ENCODE peak calls at places on chromosomes 11 and 22, in five cellular contexts. L, E, K, Z and M are unnamed samples.

GRCh38 chr11:95415837-95416288 is 184.9 kb upstream of the SESN3 start:
- DNase-seq in Z (no peak), K (no peak), L (no peak), E (no peak), M (no peak)

GRCh38 chr11:61817471-61818202 is 834 bp upstream of the FADS1 start:
- DNase-seq in L (no peak), K (no peak), Z (no peak), E (no peak), M (no peak)

GRCh38 chr11:27150098-27150497 is 109.5 kb downstream of the BBOX1 start:
- DNase-seq in L (no peak), Z (no peak), K (no peak), E (no peak), M (no peak)

GRCh38 chr11:67354314-67355022 is 1.1 kb upstream of the POLD4 start:
- DNase-seq in E (peak), L (no peak), Z (no peak), K (peak), M (peak)

GRCh38 chr11:2529173-2529572 is 84.4 kb downstream of the KCNQ1 start:
- DNase-seq in K (no peak), E (no peak), Z (no peak), L (no peak), M (peak)

GRCh38 chr11:64849600-64850356 is 5.3 kb upstream of the CDC42BPG start:
- DNase-seq in E (no peak), L (no peak), Z (no peak), K (no peak), M (no peak)

GRCh38 chr11:11284481-11284880 is 68.6 kb downstream of the CSNK2A3 start:
- DNase-seq in L (no peak), K (no peak), E (no peak), Z (no peak), M (no peak)

GRCh38 chr11:76318744-76319384 is 62.1 kb downstream of the THAP12 start:
- DNase-seq in K (peak), L (peak), Z (peak), E (peak), M (peak)

GRCh38 chr11:69155302-69156198 is at the start of gene SMIM38:
- DNase-seq in L (peak), Z (no peak), E (no peak), K (no peak), M (no peak)

GRCh38 chr11:73647459-73648100 is 1.2 kb downstream of the PLEKHB1 start:
- DNase-seq in Z (peak), E (peak), K (no peak), L (peak), M (peak)

GRCh38 chr11:134449713-134450112 is 37.7 kb upstream of the B3GAT1 start:
- DNase-seq in L (no peak), E (no peak), Z (no peak), K (no peak), M (no peak)

GRCh38 chr11:372809-373715 is 3.8 kb downstream of the B4GALNT4 start:
- DNase-seq in E (no peak), K (no peak), Z (no peak), L (no peak), M (no peak)

GRCh38 chr11:117839936-117840813 is 15.6 kb upstream of the FXYD2 start:
- DNase-seq in L (no peak), K (no peak), E (no peak), Z (no peak), M (no peak)

GRCh38 chr22:39496131-39496838 is 5.8 kb upstream of the MIEF1 start:
- DNase-seq in Z (no peak), K (peak), E (peak), L (peak), M (peak)

GRCh38 chr11:128504489-128504888 is 82.9 kb downstream of the ETS1 start:
- DNase-seq in L (no peak), E (no peak), K (no peak), Z (no peak), M (no peak)

GRCh38 chr22:41445171-41446056 is 1.2 kb downstream of the TOB2 start:
- DNase-seq in E (peak), Z (no peak), K (no peak), L (no peak), M (peak)

GRCh38 chr11:82865841-82866240 is 34.4 kb downstream of the PRCP start:
- DNase-seq in E (no peak), Z (no peak), L (no peak), K (no peak), M (no peak)

GRCh38 chr11:69569306-69570200 is 71.4 kb upstream of the CCND1 start:
- DNase-seq in L (no peak), E (no peak), Z (no peak), K (no peak), M (no peak)

GRCh38 chr11:80967649-80968048 is 1526.8 kb upstream of the TENM4 start:
- DNase-seq in Z (no peak), L (no peak), E (no peak), K (no peak), M (no peak)

GRCh38 chr22:36136988-36137387 is 23.6 kb downstream of the APOL3 start:
- DNase-seq in K (peak), Z (no peak), L (no peak), E (no peak), M (no peak)

GRCh38 chr11:69573751-69574382 is 67.1 kb upstream of the CCND1 start:
- DNase-seq in K (no peak), L (no peak), Z (no peak), E (no peak), M (no peak)

GRCh38 chr11:72353861-72354260 is 80.5 kb downstream of the CLPB start:
- DNase-seq in L (no peak), E (peak), K (no peak), Z (no peak), M (peak)

GRCh38 chr11:86940122-86940777 is 14.9 kb downstream of the FZD4 start:
- DNase-seq in E (peak), K (peak), Z (no peak), L (no peak), M (peak)

GRCh38 chr11:29452131-29452530 is 564.7 kb downstream of the KCNA4 start:
- DNase-seq in K (no peak), E (no peak), Z (no peak), L (no peak), M (no peak)

GRCh38 chr11:130672911-130673310 is 224.5 kb downstream of the ADAMTS15 start:
- DNase-seq in K (no peak), L (no peak), E (peak), Z (no peak), M (no peak)

GRCh38 chr11:132408877-132409276 is 1038.5 kb downstream of the NTM start:
- DNase-seq in E (no peak), K (no peak), L (no peak), Z (no peak), M (no peak)

GRCh38 chr11:119712459-119713360 is 16.3 kb downstream of the NECTIN1 start:
- DNase-seq in K (no peak), E (no peak), L (no peak), Z (no peak), M (no peak)

GRCh38 chr22:44701824-44702478 is at the start of gene PRR5:
- DNase-seq in L (peak), K (peak), E (peak), Z (peak), M (peak)

GRCh38 chr11:62774407-62774806 is 3.2 kb downstream of the TAF6L start:
- DNase-seq in E (no peak), K (no peak), Z (no peak), L (no peak), M (no peak)

GRCh38 chr22:35894937-35895708 is 133.5 kb downstream of the RBFOX2 start:
- DNase-seq in L (no peak), E (no peak), K (peak), Z (no peak), M (no peak)

GRCh38 chr22:43449205-43449830 is 37.5 kb downstream of the MPPED1 start:
- DNase-seq in E (no peak), L (no peak), K (no peak), Z (no peak), M (peak)

GRCh38 chr11:107116358-107116757 is 98.1 kb upstream of the GUCY1A2 start:
- DNase-seq in L (no peak), E (no peak), Z (no peak), K (no peak), M (no peak)